ENCODE peak calls at places on chromosomes 6 and 20, in nine cellular contexts. B is stimulated activated CD8-positive, alpha-beta memory T cell treated with anti-CD3 and anti-CD28 coated beads, Interleukin-15, amount 100 ng/mL, for 24 hours; Y is H7; O is AG10803; U is AG09319; V is stimulated activated CD4-positive, alpha-beta T cell treated with anti-CD3 and anti-CD28 coated beads, Interleukin-1b, Interleukin-23, amount 100 ng/mL, for 4 hours; W is SK-MEL-5; C is GM23248; M is uterus. K is an unnamed sample.
A peak's percentile ranks its signal among the peaks of the same experiment; 100 is the strongest.

GRCh38 chr6:156933201-156934053 is 156.2 kb downstream of the ARID1B start:
- DNase-seq in B (no peak), Y (no peak), O (no peak), U (no peak), V (no peak), W (peak; percentile 47), C (no peak), M (no peak), K (peak; percentile 41)

GRCh38 chr6:96899019-96899418 is 1.3 kb upstream of the NDUFAF4 start:
- DNase-seq in B (no peak), Y (peak; percentile 30), O (peak; percentile 54), U (no peak), V (no peak), W (peak; percentile 68), C (peak; percentile 78), M (peak; percentile 20), K (peak; percentile 53)

GRCh38 chr6:110511401-110511800 is 35.0 kb upstream of the SLC22A16 start:
- DNase-seq in B (no peak), Y (peak; percentile 47), O (no peak), U (no peak), V (no peak), W (no peak), C (no peak), M (no peak), K (no peak)

GRCh38 chr6:125974214-125974866 is 12.0 kb upstream of the TRMT11 start:
- DNase-seq in B (no peak), Y (no peak), O (peak; percentile 70), U (no peak), V (no peak), W (peak; percentile 70), C (peak; percentile 80), M (no peak), K (peak; percentile 65)

GRCh38 chr20:36199293-36200257 is 36.7 kb upstream of the AAR2 start:
- DNase-seq in B (peak; percentile 61), Y (peak; percentile 91), O (peak; percentile 75), U (peak; percentile 56), V (peak; percentile 74), W (peak; percentile 89), C (peak; percentile 71), M (peak; percentile 81), K (peak; percentile 87)

GRCh38 chr6:34174846-34175399 is 29.0 kb upstream of the GRM4 start:
- DNase-seq in B (no peak), Y (peak; percentile 21), O (no peak), U (no peak), V (no peak), W (peak; percentile 45), C (no peak), M (no peak), K (no peak)

GRCh38 chr20:62646851-62647520 is 4.7 kb downstream of the SLCO4A1 start:
- DNase-seq in B (no peak), Y (no peak), O (no peak), U (no peak), V (no peak), W (no peak), C (no peak), M (no peak), K (peak; percentile 42)

GRCh38 chr6:3237761-3238662 is 10.6 kb upstream of the TUBB2B start:
- DNase-seq in B (no peak), Y (peak; percentile 21), O (peak; percentile 26), U (no peak), V (no peak), W (no peak), C (no peak), M (no peak), K (no peak)

GRCh38 chr6:16001158-16001557 is 127.7 kb upstream of the MYLIP start:
- DNase-seq in B (no peak), Y (no peak), O (no peak), U (no peak), V (no peak), W (no peak), C (no peak), M (no peak), K (no peak)

GRCh38 chr20:57440678-57441509 is 49.7 kb downstream of the RBM38 start:
- DNase-seq in B (no peak), Y (peak; percentile 86), O (peak; percentile 85), U (peak; percentile 44), V (no peak), W (no peak), C (peak; percentile 71), M (peak; percentile 88), K (peak; percentile 45)

GRCh38 chr6:140366991-140367390 is 992.5 kb upstream of the CITED2 start:
- DNase-seq in B (no peak), Y (no peak), O (peak; percentile 8), U (peak; percentile 56), V (no peak), W (no peak), C (peak; percentile 40), M (no peak), K (no peak)

GRCh38 chr20:62768815-62769287 is 27.4 kb upstream of the MRGBP start:
- DNase-seq in B (no peak), Y (no peak), O (peak; percentile 36), U (no peak), V (no peak), W (no peak), C (peak; percentile 40), M (no peak), K (no peak)

GRCh38 chr20:62896526-62896925 is 29.8 kb downstream of the DIDO1 start:
- DNase-seq in B (no peak), Y (peak; percentile 26), O (no peak), U (no peak), V (no peak), W (no peak), C (no peak), M (no peak), K (peak; percentile 43)

GRCh38 chr6:32685603-32686002 is 19.1 kb upstream of the HLA-DQB1 start:
- DNase-seq in B (no peak), Y (no peak), O (peak; percentile 6), U (no peak), V (peak; percentile 4), W (peak; percentile 76), C (no peak), M (no peak), K (no peak)

GRCh38 chr6:106005954-106006353 is 80.2 kb upstream of the PRDM1 start:
- DNase-seq in B (no peak), Y (no peak), O (no peak), U (no peak), V (no peak), W (no peak), C (no peak), M (no peak), K (no peak)

GRCh38 chr6:31203345-31203979 is 33.0 kb upstream of the POU5F1 start:
- DNase-seq in B (no peak), Y (no peak), O (no peak), U (no peak), V (peak; percentile 54), W (peak; percentile 36), C (peak; percentile 94), M (peak; percentile 30), K (no peak)

GRCh38 chr6:166852484-166852975 is 103.8 kb downstream of the RNASET2 start:
- DNase-seq in B (no peak), Y (peak; percentile 65), O (no peak), U (no peak), V (no peak), W (no peak), C (no peak), M (no peak), K (no peak)

GRCh38 chr20:45515147-45515913 is at the start of gene SPINT3:
- DNase-seq in B (no peak), Y (no peak), O (no peak), U (no peak), V (no peak), W (no peak), C (no peak), M (no peak), K (no peak)

GRCh38 chr20:58577139-58577806 is 62.1 kb upstream of the APCDD1L start:
- DNase-seq in B (no peak), Y (no peak), O (no peak), U (no peak), V (no peak), W (no peak), C (no peak), M (no peak), K (no peak)

GRCh38 chr6:128352331-128352730 is 168.1 kb downstream of the PTPRK start:
- DNase-seq in B (no peak), Y (no peak), O (no peak), U (no peak), V (no peak), W (no peak), C (no peak), M (no peak), K (no peak)

GRCh38 chr20:56875052-56875663 is 246.1 kb downstream of the TFAP2C start:
- DNase-seq in B (no peak), Y (peak; percentile 56), O (peak; percentile 67), U (no peak), V (no peak), W (no peak), C (peak; percentile 88), M (no peak), K (no peak)